ENCODE peak calls at places on chromosomes 12 and 14, in ten cellular contexts. W is testis; K is IMR-90; S is AG04450; Y is mucosa of descending colon; J is aorta; T is BE2C; P is fibroblast of lung; N is A549; H is CD8-positive, alpha-beta memory T cell. C is an unnamed sample. For H3K9me3, the result is how much of the 10 kb centered on the place peaks cover.

GRCh38 chr14:43647302-43647701 is 859.8 kb downstream of the FSCB start:
- DNase-seq in W (no peak), K (no peak), S (no peak), Y (no peak), J (no peak), T (no peak), P (no peak), N (no peak), H (no peak), C (no peak)

GRCh38 chr14:100246809-100247428 is 8.0 kb downstream of the YY1 start:
- DNase-seq in W (no peak), K (peak), S (no peak), Y (no peak), J (no peak), T (peak), P (peak), N (peak), H (no peak), C (peak)

GRCh38 chr12:34358198-34358597 is 335.9 kb downstream of the ALG10 start:
- DNase-seq in W (no peak), K (no peak), S (no peak), Y (no peak), J (no peak), T (no peak), P (no peak), N (no peak), H (no peak), C (no peak)

GRCh38 chr14:21436567-21437062 is 19.3 kb downstream of the CHD8 start:
- DNase-seq in W (no peak), K (no peak), S (no peak), Y (no peak), J (no peak), T (no peak), P (no peak), N (no peak), H (no peak), C (no peak)

GRCh38 chr14:76305474-76305826 is 70.5 kb upstream of the ESRRB start:
- DNase-seq in W (no peak), K (no peak), S (no peak), Y (no peak), J (no peak), T (no peak), P (no peak), N (no peak), H (no peak), C (no peak)

GRCh38 chr12:130444081-130444480 is 106.4 kb downstream of the PIWIL1 start:
- DNase-seq in W (no peak), K (no peak), S (no peak), Y (no peak), J (peak), T (no peak), P (no peak), N (no peak), H (no peak), C (no peak)

GRCh38 chr14:33017016-33017415 is 78.3 kb downstream of the NPAS3 start:
- DNase-seq in W (no peak), K (no peak), S (no peak), Y (no peak), J (no peak), T (no peak), P (no peak), N (no peak), H (no peak), C (no peak)

GRCh38 chr12:108567388-108567787 is 5.0 kb downstream of the ISCU start:
- DNase-seq in W (no peak), K (no peak), S (no peak), Y (no peak), J (no peak), T (no peak), P (no peak), N (no peak), H (no peak), C (no peak)

GRCh38 chr14:104130974-104131651 is 7.3 kb upstream of the KIF26A start:
- DNase-seq in W (peak), K (peak), S (no peak), Y (peak), J (peak), T (peak), P (no peak), N (peak), H (peak), C (no peak)

GRCh38 chr14:50338547-50338946 is 26.4 kb downstream of the DMAC2L start:
- DNase-seq in W (no peak), K (no peak), S (no peak), Y (no peak), J (no peak), T (no peak), P (no peak), N (no peak), H (no peak), C (no peak)

GRCh38 chr12:50725011-50725899 is 38.6 kb upstream of the ATF1 start:
- DNase-seq in W (no peak), K (peak), S (no peak), Y (no peak), J (no peak), T (no peak), P (peak), N (no peak), H (no peak), C (no peak)

GRCh38 chr12:30399859-30400258 is 295.8 kb downstream of the IPO8 start:
- DNase-seq in W (no peak), K (no peak), S (no peak), Y (no peak), J (no peak), T (no peak), P (no peak), N (no peak), H (no peak), C (no peak)

GRCh38 chr12:30391766-30392366 is 303.8 kb downstream of the IPO8 start:
- DNase-seq in W (no peak), K (no peak), S (no peak), Y (no peak), J (no peak), T (no peak), P (no peak), N (no peak), H (no peak), C (no peak)

GRCh38 chr12:30395190-30395589 is 300.5 kb downstream of the IPO8 start:
- DNase-seq in W (no peak), K (no peak), S (no peak), Y (no peak), J (no peak), T (no peak), P (no peak), N (no peak), H (no peak), C (no peak)

GRCh38 chr12:30400349-30400748 is 295.3 kb downstream of the IPO8 start:
- DNase-seq in W (peak), K (no peak), S (no peak), Y (no peak), J (no peak), T (no peak), P (no peak), N (no peak), H (no peak), C (no peak)

GRCh38 chr12:30396576-30396975 is 299.1 kb downstream of the IPO8 start:
- DNase-seq in W (no peak), K (no peak), S (no peak), Y (no peak), J (no peak), T (no peak), P (no peak), N (no peak), H (no peak), C (no peak)
- H3K9me3 ChIP-seq in W (under half), K (under half), S (under half), Y (under half), J (under half), T (under half), P (under half), N (under half), H (under half), C (under half)

GRCh38 chr14:106215229-106215628 is 688.8 kb downstream of the TMEM121 start:
- DNase-seq in W (no peak), K (no peak), S (no peak), Y (no peak), J (no peak), T (no peak), P (no peak), N (no peak), H (no peak), C (no peak)
- H3K9me3 ChIP-seq in W (under half), K (under half), S (under half), Y (under half), J (under half), T (under half), P (under half), N (under half), H (under half), C (under half)

GRCh38 chr12:31895449-31896150 is 63.6 kb upstream of the RESF1 start:
- DNase-seq in W (no peak), K (no peak), S (no peak), Y (no peak), J (no peak), T (no peak), P (no peak), N (no peak), H (no peak), C (no peak)
- H3K9me3 ChIP-seq in W (under half), K (under half), S (under half), Y (under half), J (under half), T (under half), P (under half), N (under half), H (under half), C (under half)

DNA sequence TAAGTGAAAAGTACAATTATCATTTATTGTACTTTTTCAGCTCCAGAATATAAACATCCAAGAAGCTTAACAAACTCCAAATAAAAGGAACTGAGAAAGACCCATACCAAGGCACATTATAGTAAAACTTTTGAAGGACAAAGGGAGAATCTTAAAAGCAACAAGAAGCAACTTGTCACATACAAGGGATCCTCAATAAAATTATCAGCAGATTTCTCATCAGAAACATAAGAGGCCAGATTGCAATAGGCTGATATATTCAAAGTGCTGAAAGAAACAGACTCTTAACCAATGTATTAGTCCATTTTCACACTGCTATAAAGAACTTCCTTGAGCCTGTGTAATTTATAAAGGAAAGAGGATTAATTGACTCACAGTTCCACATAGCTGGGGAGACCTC is 48.3 kb downstream of the TTC7B start:
- DNase-seq in W (no peak), K (no peak), S (no peak), Y (no peak), J (no peak), T (no peak), P (no peak), N (no peak), H (no peak), C (no peak)
- H3K9me3 ChIP-seq in W (under half), K (under half), S (under half), Y (under half), J (under half), T (under half), P (under half), N (under half), H (under half), C (under half)

GRCh38 chr12:68623984-68624383 is 13.3 kb downstream of the RAP1B start:
- DNase-seq in W (no peak), K (peak), S (no peak), Y (no peak), J (no peak), T (no peak), P (peak), N (no peak), H (no peak), C (no peak)

GRCh38 chr12:68621092-68622081 is 10.7 kb downstream of the RAP1B start:
- DNase-seq in W (no peak), K (no peak), S (no peak), Y (no peak), J (no peak), T (no peak), P (no peak), N (no peak), H (no peak), C (no peak)

GRCh38 chr12:68620528-68620927 is 9.8 kb downstream of the RAP1B start:
- DNase-seq in W (no peak), K (no peak), S (no peak), Y (no peak), J (no peak), T (no peak), P (no peak), N (no peak), H (no peak), C (no peak)

GRCh38 chr12:68623059-68623458 is 12.4 kb downstream of the RAP1B start:
- DNase-seq in W (no peak), K (no peak), S (no peak), Y (no peak), J (no peak), T (no peak), P (no peak), N (no peak), H (no peak), C (no peak)

DNA sequence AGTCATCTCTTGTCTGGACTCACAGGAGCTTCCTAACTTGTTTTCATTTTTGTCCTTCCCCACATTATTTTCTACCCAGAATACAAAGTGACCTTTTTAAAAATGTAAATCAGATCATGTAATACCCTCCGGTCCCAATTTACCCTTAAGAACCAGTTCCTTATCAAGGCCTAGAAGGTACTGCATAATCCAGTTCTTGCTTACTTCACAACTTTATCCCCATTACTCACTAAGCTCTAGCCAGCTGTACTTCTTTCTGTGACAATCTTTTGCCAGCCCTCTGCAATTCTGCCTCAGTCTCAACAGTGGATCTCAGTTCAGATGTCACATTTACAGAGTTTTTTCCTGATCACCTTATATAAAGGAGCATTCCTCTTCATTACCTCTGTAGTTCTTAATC is 11.6 kb downstream of the RAP1B start:
- DNase-seq in W (no peak), K (no peak), S (no peak), Y (no peak), J (no peak), T (no peak), P (no peak), N (no peak), H (no peak), C (no peak)
- H3K9me3 ChIP-seq in W (under half), K (under half), S (under half), Y (under half), J (under half), T (under half), P (under half), N (under half), H (under half), C (under half)

C was measured in CD4-positive, alpha-beta memory T cell.